ENCODE peak calls at places on chromosomes 11 and 22, in five cellular contexts. L, G, D, V and S are unnamed samples.

GRCh38 chr22:33666661-33667619 is 253.3 kb downstream of the LARGE1 start:
- DNase-seq in L (peak; percentile 50), V (no peak), G (no peak), D (no peak), S (no peak)

GRCh38 chr22:45192701-45193187 is 29.0 kb downstream of the NUP50 start:
- DNase-seq in G (no peak), L (peak; percentile 68), D (no peak), V (no peak), S (no peak)

GRCh38 chr11:126268361-126268707 is 361 bp downstream of the SRPRA start:
- DNase-seq in L (peak; percentile 71), G (no peak), V (no peak), D (peak; percentile 62), S (peak; percentile 9)

GRCh38 chr11:98616256-98616655 is 404.5 kb upstream of the CNTN5 start:
- DNase-seq in L (peak; percentile 6), V (peak; percentile 52), D (no peak), G (no peak), S (no peak)

GRCh38 chr11:68841718-68842426 is at the start of gene CPT1A:
- DNase-seq in L (peak; percentile 87), V (peak; percentile 81), G (peak; percentile 62), D (peak; percentile 92), S (peak; percentile 81)

GRCh38 chr22:46056169-46057041 is 79.4 kb upstream of the WNT7B start:
- DNase-seq in D (peak; percentile 83), G (no peak), L (no peak), V (peak; percentile 36), S (no peak)

GRCh38 chr22:50691521-50691920 is 18.9 kb downstream of the SHANK3 start:
- DNase-seq in G (peak; percentile 61), D (peak; percentile 56), V (peak; percentile 62), L (peak; percentile 62), S (peak; percentile 54)

GRCh38 chr22:35154937-35155387 is 89.0 kb downstream of the ISX start:
- DNase-seq in V (peak; percentile 71), L (peak; percentile 85), G (peak; percentile 56), D (peak; percentile 70), S (peak; percentile 30)

GRCh38 chr22:44671742-44672141 is 30.3 kb upstream of the PRR5 start:
- DNase-seq in V (no peak), G (no peak), L (no peak), D (peak; percentile 62), S (no peak)

GRCh38 chr11:65574147-65574962 is 1.5 kb upstream of the EHBP1L1 start:
- DNase-seq in G (peak; percentile 96), D (peak; percentile 97), V (peak; percentile 98), L (peak; percentile 94), S (peak; percentile 94)

GRCh38 chr11:94128746-94129504 is at the start of gene PANX1:
- DNase-seq in L (peak; percentile 91), G (peak; percentile 81), V (peak; percentile 94), D (peak; percentile 92), S (peak; percentile 87)

GRCh38 chr22:29482253-29482652 is 2.2 kb downstream of the NEFH start:
- DNase-seq in V (no peak), G (no peak), L (no peak), D (no peak), S (no peak)
- H3K27me3 ChIP-seq in V (peaks cover 3% of the 10 kb centered on the region), G (peaks cover 42% of the 10 kb centered on the region), L (peaks cover 57% of the 10 kb centered on the region), D (peaks cover 42% of the 10 kb centered on the region), S (peaks cover 5% of the 10 kb centered on the region)

GRCh38 chr11:44308923-44309482 is 936 bp downstream of the ALX4 start:
- DNase-seq in L (peak; percentile 73), D (peak; percentile 43), V (no peak), G (no peak), S (no peak)

GRCh38 chr11:44307340-44308099 is 2.4 kb downstream of the ALX4 start:
- DNase-seq in L (no peak), G (no peak), V (no peak), D (no peak), S (no peak)

GRCh38 chr11:44309483-44310197 is at the start of gene ALX4:
- DNase-seq in V (peak; percentile 18), L (peak; percentile 89), G (no peak), D (peak; percentile 43), S (no peak)

GRCh38 chr11:44306469-44307244 is 3.3 kb downstream of the ALX4 start:
- DNase-seq in D (no peak), V (no peak), L (peak; percentile 61), G (no peak), S (no peak)

DNA sequence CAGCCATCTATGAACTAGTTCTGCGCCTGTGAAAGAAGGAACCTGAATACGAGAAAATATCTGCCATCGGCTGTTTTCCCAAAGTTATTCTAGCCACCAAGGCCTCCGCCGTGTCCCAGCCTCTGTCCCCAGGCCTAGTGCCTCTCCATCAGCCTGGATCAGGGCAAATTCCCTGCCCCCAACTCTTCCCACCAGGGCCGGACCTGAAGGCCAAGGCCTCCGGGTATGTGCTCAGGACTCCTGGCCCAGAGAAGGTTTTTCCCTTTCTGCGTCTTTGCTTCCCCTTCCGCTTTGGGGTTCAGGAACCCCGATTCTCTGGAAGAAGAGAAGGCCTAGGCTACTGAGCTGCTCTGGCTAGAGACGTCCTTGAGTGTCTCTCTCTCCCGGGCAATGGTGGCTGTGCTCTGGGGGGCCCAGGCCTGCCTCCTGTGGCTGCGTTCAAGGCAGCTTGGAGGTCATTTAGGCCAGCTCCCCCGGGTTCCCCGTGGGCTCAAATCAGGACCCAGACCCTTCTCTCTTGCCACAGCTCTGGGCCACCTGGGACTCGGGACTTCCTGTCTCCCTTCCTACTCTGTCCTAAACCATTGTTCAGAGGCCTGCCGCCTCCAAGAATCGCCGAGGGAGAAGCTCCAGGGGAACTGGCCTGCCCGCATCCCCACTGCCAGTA is 1.6 kb downstream of the ALX4 start:
- DNase-seq in V (no peak), L (no peak), D (no peak), G (no peak), S (no peak)
- TF ChIP-seq EZH2 in V (no peak), L (no peak), D (no peak), G (no peak), S (no peak)

DNA sequence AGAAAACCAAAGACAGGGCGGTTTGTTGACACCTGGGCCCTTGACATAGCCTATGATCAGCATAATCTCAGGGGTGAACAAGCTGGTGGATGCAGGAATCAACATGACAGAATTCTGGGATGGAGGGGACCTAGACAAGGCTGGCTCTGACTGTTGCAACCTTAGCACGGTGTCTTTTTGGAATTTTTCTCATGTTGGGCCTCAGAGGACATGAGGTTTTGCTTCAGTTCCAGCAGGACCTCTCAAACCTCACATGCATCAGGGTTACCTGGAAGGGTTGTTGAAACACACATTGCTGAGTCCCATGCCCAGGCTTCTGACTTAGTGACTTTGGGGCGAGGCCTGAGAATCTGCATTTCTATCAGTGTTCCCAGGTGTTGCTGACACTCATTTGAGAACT is 345.6 kb upstream of the B3GAT1 start:
- DNase-seq in L (no peak), G (no peak), D (no peak), V (no peak), S (no peak)
- H3K9me3 ChIP-seq in L (no peaks in the 10 kb centered on the region), G (no peaks in the 10 kb centered on the region), D (no peaks in the 10 kb centered on the region), V (peaks cover 3% of the 10 kb centered on the region), S (no peaks in the 10 kb centered on the region)

DNA sequence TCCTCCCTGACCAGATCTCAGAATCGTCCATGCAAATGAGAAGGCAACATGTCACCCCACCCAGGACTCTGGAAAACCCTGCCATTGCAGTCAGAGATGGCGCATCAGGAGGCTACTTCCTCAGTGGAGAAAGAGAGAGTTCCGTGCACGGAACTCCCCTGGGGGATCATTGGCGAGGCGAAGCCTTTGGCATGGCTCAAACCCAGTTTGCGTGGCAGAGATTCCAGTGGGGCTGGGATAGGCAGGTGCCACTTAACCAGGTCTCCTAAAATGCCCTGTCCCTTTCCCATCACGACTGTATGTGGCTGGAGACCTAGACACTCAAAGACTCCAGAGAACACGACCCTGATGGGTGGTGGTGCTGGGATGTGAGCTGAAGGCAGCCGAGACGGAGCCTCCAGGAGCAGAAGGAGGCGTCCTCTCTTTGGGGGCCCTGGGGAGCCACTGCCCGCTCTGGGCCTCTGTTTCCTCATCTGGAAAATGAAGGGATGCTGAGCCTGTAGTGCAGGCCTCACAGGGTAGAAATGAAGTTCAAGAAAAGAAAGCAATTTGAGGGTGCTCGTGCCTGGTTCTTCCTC is 5.0 kb downstream of the RGL4 start:
- DNase-seq in L (no peak), D (no peak), V (no peak), G (no peak), S (no peak)
- H3K27me3 ChIP-seq in L (no peaks in the 10 kb centered on the region), D (no peaks in the 10 kb centered on the region), V (no peaks in the 10 kb centered on the region), G (no peaks in the 10 kb centered on the region), S (no peaks in the 10 kb centered on the region)

DNA sequence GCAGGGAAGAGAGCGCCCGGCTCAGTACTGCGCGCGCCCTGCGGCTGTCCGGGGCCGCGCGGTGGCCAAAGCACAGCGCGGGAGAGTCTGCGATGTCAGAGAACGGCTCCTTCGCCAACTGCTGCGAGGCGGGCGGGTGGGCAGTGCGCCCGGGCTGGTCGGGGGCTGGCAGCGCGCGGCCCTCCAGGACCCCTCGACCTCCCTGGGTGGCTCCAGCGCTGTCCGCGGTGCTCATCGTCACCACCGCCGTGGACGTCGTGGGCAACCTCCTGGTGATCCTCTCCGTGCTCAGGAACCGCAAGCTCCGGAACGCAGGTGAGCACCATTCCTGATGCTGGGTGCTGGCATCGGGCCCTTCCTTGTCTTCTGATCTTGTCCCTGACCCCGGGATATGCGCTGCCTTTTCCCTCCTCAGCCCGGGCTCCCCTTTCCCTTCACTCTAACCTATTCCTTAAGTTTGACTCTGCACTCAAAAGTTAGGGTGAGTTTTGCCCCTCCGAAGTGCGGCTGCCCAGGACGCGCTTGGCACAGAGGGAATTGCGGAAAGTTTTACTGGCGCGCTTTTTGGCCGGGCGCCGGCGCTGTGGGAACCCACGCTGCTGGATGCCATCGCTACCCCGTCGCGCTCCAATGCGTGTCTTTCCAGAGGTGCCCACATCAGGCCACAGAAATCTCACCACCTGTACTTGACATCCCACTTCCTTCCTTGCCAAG is at the start of gene MTNR1B:
- DNase-seq in D (no peak), G (no peak), L (peak; percentile 39), V (no peak), S (no peak)
- TF ChIP-seq EZH2 in D (no peak), G (no peak), L (peak; percentile 54), V (no peak), S (no peak)

GRCh38 chr22:47190957-47191323 is 428.5 kb downstream of the TBC1D22A start:
- DNase-seq in L (no peak), D (no peak), V (no peak), G (no peak), S (no peak)
- H3K9me3 ChIP-seq in L (peaks cover 4% of the 10 kb centered on the region), D (no peaks in the 10 kb centered on the region), V (no peaks in the 10 kb centered on the region), G (no peaks in the 10 kb centered on the region), S (no peaks in the 10 kb centered on the region)

GRCh38 chr11:2649848-2650247 is 49.9 kb downstream of the KCNQ1OT1 start:
- DNase-seq in V (no peak), L (no peak), D (no peak), G (no peak), S (no peak)

GRCh38 chr11:2652362-2652761 is 47.4 kb downstream of the KCNQ1OT1 start:
- DNase-seq in G (no peak), D (no peak), V (no peak), L (no peak), S (no peak)

GRCh38 chr11:2651826-2652237 is 48.0 kb downstream of the KCNQ1OT1 start:
- DNase-seq in G (no peak), D (no peak), V (no peak), L (no peak), S (no peak)

GRCh38 chr11:2650343-2650867 is 49.4 kb downstream of the KCNQ1OT1 start:
- DNase-seq in D (no peak), L (no peak), G (no peak), V (no peak), S (no peak)

GRCh38 chr11:2651054-2651617 is 48.7 kb downstream of the KCNQ1OT1 start:
- DNase-seq in G (no peak), L (no peak), V (no peak), D (no peak), S (no peak)
- H3K27me3 ChIP-seq in G (no peaks in the 10 kb centered on the region), L (no peaks in the 10 kb centered on the region), V (no peaks in the 10 kb centered on the region), D (no peaks in the 10 kb centered on the region), S (no peaks in the 10 kb centered on the region)